ENCODE peak calls at places on chromosomes 13 and 19, in eight cellular contexts. One of them, this sample, is unnamed.

GRCh38 chr13:66933994-66934393 is 296.1 kb downstream of the PCDH9 start:
- DNase-seq in left ventricle myocardium inferior: no peak
- DNase-seq in HepG2: no peak
- DNase-seq in A549: peak; percentile 15
- DNase-seq in BE2C: no peak
- DNase-seq in breast epithelium: no peak
- DNase-seq in lower lobe of right lung: no peak
- DNase-seq in transverse colon: no peak
- DNase-seq in this sample: no peak

GRCh38 chr19:50486823-50487515 is 10.3 kb upstream of the GARIN5A start:
- DNase-seq in left ventricle myocardium inferior: no peak
- DNase-seq in HepG2: peak; percentile 51
- DNase-seq in A549: no peak
- DNase-seq in BE2C: peak; percentile 60
- DNase-seq in breast epithelium: no peak
- DNase-seq in lower lobe of right lung: peak; percentile 63
- DNase-seq in transverse colon: no peak
- DNase-seq in this sample: no peak

GRCh38 chr13:99357149-99357596 is 50.0 kb upstream of the GPR183 start:
- DNase-seq in left ventricle myocardium inferior: no peak
- DNase-seq in HepG2: no peak
- DNase-seq in A549: no peak
- DNase-seq in BE2C: no peak
- DNase-seq in breast epithelium: no peak
- DNase-seq in lower lobe of right lung: no peak
- DNase-seq in transverse colon: no peak
- DNase-seq in this sample: no peak

GRCh38 chr13:18952225-18953016 is 229.2 kb downstream of the TUBA3C start:
- DNase-seq in left ventricle myocardium inferior: no peak
- DNase-seq in HepG2: no peak
- DNase-seq in A549: no peak
- DNase-seq in BE2C: no peak
- DNase-seq in breast epithelium: no peak
- DNase-seq in lower lobe of right lung: no peak
- DNase-seq in transverse colon: no peak
- DNase-seq in this sample: no peak

GRCh38 chr13:98223741-98224140 is 46.7 kb upstream of the RNF113B start:
- DNase-seq in left ventricle myocardium inferior: no peak
- DNase-seq in HepG2: no peak
- DNase-seq in A549: no peak
- DNase-seq in BE2C: no peak
- DNase-seq in breast epithelium: no peak
- DNase-seq in lower lobe of right lung: no peak
- DNase-seq in transverse colon: no peak
- DNase-seq in this sample: no peak

GRCh38 chr19:13838943-13839192 is 38.1 kb upstream of the NANOS3 start:
- DNase-seq in left ventricle myocardium inferior: no peak
- DNase-seq in HepG2: no peak
- DNase-seq in A549: no peak
- DNase-seq in BE2C: peak; percentile 95
- DNase-seq in breast epithelium: no peak
- DNase-seq in lower lobe of right lung: peak; percentile 94
- DNase-seq in transverse colon: no peak
- DNase-seq in this sample: no peak

GRCh38 chr13:29905845-29906244 is 55.4 kb upstream of the UBL3 start:
- DNase-seq in left ventricle myocardium inferior: no peak
- DNase-seq in HepG2: peak; percentile 24
- DNase-seq in A549: no peak
- DNase-seq in BE2C: no peak
- DNase-seq in breast epithelium: no peak
- DNase-seq in lower lobe of right lung: peak; percentile 56
- DNase-seq in transverse colon: peak; percentile 79
- DNase-seq in this sample: peak; percentile 38

GRCh38 chr13:55654243-55654642 is 1486.5 kb upstream of the PRR20A start:
- DNase-seq in left ventricle myocardium inferior: no peak
- DNase-seq in HepG2: no peak
- DNase-seq in A549: no peak
- DNase-seq in BE2C: no peak
- DNase-seq in breast epithelium: no peak
- DNase-seq in lower lobe of right lung: no peak
- DNase-seq in transverse colon: no peak
- DNase-seq in this sample: no peak

GRCh38 chr19:49335071-49335783 is at the start of gene CD37:
- DNase-seq in left ventricle myocardium inferior: no peak
- DNase-seq in HepG2: no peak
- DNase-seq in A549: no peak
- DNase-seq in BE2C: no peak
- DNase-seq in breast epithelium: peak; percentile 49
- DNase-seq in lower lobe of right lung: peak; percentile 67
- DNase-seq in transverse colon: peak; percentile 37
- DNase-seq in this sample: no peak

GRCh38 chr19:41064974-41065569 is 23.2 kb upstream of the CYP2A13 start:
- DNase-seq in left ventricle myocardium inferior: no peak
- DNase-seq in HepG2: no peak
- DNase-seq in A549: peak; percentile 69
- DNase-seq in BE2C: no peak
- DNase-seq in breast epithelium: no peak
- DNase-seq in lower lobe of right lung: no peak
- DNase-seq in transverse colon: no peak
- DNase-seq in this sample: no peak

GRCh38 chr19:53333071-53333465 is 481 bp upstream of the ZNF845 start:
- DNase-seq in left ventricle myocardium inferior: peak; percentile 38
- DNase-seq in HepG2: no peak
- DNase-seq in A549: peak; percentile 14
- DNase-seq in BE2C: peak; percentile 32
- DNase-seq in breast epithelium: no peak
- DNase-seq in lower lobe of right lung: peak; percentile 66
- DNase-seq in transverse colon: peak; percentile 44
- DNase-seq in this sample: peak; percentile 59

GRCh38 chr19:52945652-52946321 is 16.9 kb downstream of the ZNF816 start:
- DNase-seq in left ventricle myocardium inferior: no peak
- DNase-seq in HepG2: no peak
- DNase-seq in A549: no peak
- DNase-seq in BE2C: no peak
- DNase-seq in breast epithelium: no peak
- DNase-seq in lower lobe of right lung: no peak
- DNase-seq in transverse colon: no peak
- DNase-seq in this sample: no peak

GRCh38 chr13:39567569-39567968 is 35.4 kb downstream of the LHFPL6 start:
- DNase-seq in left ventricle myocardium inferior: no peak
- DNase-seq in HepG2: no peak
- DNase-seq in A549: no peak
- DNase-seq in BE2C: no peak
- DNase-seq in breast epithelium: no peak
- DNase-seq in lower lobe of right lung: no peak
- DNase-seq in transverse colon: no peak
- DNase-seq in this sample: no peak

GRCh38 chr13:85405316-85405897 is 393.8 kb downstream of the SLITRK6 start:
- DNase-seq in left ventricle myocardium inferior: no peak
- DNase-seq in HepG2: no peak
- DNase-seq in A549: no peak
- DNase-seq in BE2C: no peak
- DNase-seq in breast epithelium: no peak
- DNase-seq in lower lobe of right lung: no peak
- DNase-seq in transverse colon: no peak
- DNase-seq in this sample: no peak

GRCh38 chr13:37139356-37139755 is 33.9 kb upstream of the CSNK1A1L start:
- DNase-seq in left ventricle myocardium inferior: no peak
- DNase-seq in HepG2: no peak
- DNase-seq in A549: no peak
- DNase-seq in BE2C: no peak
- DNase-seq in breast epithelium: no peak
- DNase-seq in lower lobe of right lung: no peak
- DNase-seq in transverse colon: no peak
- DNase-seq in this sample: no peak

GRCh38 chr13:100301418-100301817 is 212.5 kb downstream of the PCCA start:
- DNase-seq in left ventricle myocardium inferior: no peak
- DNase-seq in HepG2: no peak
- DNase-seq in A549: no peak
- DNase-seq in BE2C: peak; percentile 73
- DNase-seq in breast epithelium: no peak
- DNase-seq in lower lobe of right lung: no peak
- DNase-seq in transverse colon: no peak
- DNase-seq in this sample: no peak

GRCh38 chr13:26878465-26878864 is 117.9 kb upstream of the GPR12 start:
- DNase-seq in left ventricle myocardium inferior: no peak
- DNase-seq in HepG2: no peak
- DNase-seq in A549: no peak
- DNase-seq in BE2C: no peak
- DNase-seq in breast epithelium: no peak
- DNase-seq in lower lobe of right lung: no peak
- DNase-seq in transverse colon: no peak
- DNase-seq in this sample: no peak

GRCh38 chr13:42883771-42884170 is 102.4 kb downstream of the FAM216B start:
- DNase-seq in left ventricle myocardium inferior: no peak
- DNase-seq in HepG2: no peak
- DNase-seq in A549: no peak
- DNase-seq in BE2C: peak; percentile 67
- DNase-seq in breast epithelium: no peak
- DNase-seq in lower lobe of right lung: no peak
- DNase-seq in transverse colon: peak; percentile 43
- DNase-seq in this sample: peak; percentile 21

GRCh38 chr13:104979281-104979680 is 1556.2 kb downstream of the EFNB2 start:
- DNase-seq in left ventricle myocardium inferior: no peak
- DNase-seq in HepG2: no peak
- DNase-seq in A549: no peak
- DNase-seq in BE2C: no peak
- DNase-seq in breast epithelium: no peak
- DNase-seq in lower lobe of right lung: no peak
- DNase-seq in transverse colon: no peak
- DNase-seq in this sample: no peak

GRCh38 chr19:19778666-19779065 is 42.9 kb downstream of the ZNF506 start:
- DNase-seq in left ventricle myocardium inferior: no peak
- DNase-seq in HepG2: no peak
- DNase-seq in A549: no peak
- DNase-seq in BE2C: no peak
- DNase-seq in breast epithelium: no peak
- DNase-seq in lower lobe of right lung: no peak
- DNase-seq in transverse colon: no peak
- DNase-seq in this sample: no peak

DNA sequence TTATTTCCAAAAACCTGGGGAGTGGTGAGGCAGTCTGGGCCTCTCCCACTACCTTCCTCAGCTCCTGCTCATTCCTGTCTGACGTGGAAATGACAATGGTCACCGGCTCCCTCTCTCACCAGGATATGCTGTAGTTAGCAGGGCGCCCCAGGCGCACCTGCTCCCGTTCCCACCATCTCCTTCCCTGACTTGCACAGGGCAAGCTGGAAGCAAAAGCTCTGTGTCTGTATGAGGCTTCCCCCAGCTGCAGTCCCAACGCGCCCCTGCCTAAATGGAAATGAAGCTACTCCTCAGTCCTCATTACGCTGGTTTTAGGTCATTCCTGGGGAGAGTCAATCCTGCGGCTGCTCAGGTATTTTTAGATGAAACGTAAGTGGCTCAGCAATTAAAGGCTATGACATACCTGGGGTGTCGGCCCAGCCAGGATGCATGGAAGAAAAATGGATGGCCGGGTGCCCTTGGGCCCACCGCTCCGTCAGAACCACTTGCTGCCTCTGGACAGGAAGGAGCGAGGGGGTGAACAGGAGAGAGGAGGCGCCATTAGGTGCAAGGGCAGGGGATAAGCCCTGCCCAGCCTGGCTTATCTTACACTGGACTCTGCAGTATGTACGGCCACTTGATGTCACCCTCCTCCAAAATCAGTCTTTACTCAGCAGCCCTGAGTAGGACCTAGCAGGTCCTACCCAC is 32.4 kb downstream of the DHRS12 start:
- DNase-seq in left ventricle myocardium inferior: no peak
- DNase-seq in HepG2: no peak
- DNase-seq in A549: no peak
- DNase-seq in BE2C: no peak
- DNase-seq in breast epithelium: no peak
- DNase-seq in lower lobe of right lung: no peak
- DNase-seq in transverse colon: no peak
- DNase-seq in this sample: peak; percentile 92
- H3K4me3 ChIP-seq in left ventricle myocardium inferior: no peak overlapping the region
- H3K4me3 ChIP-seq in HepG2: no peak overlapping the region
- H3K4me3 ChIP-seq in A549: no peak overlapping the region
- H3K4me3 ChIP-seq in BE2C: no peak overlapping the region
- H3K4me3 ChIP-seq in breast epithelium: no peak overlapping the region
- H3K4me3 ChIP-seq in lower lobe of right lung: no peak overlapping the region
- H3K4me3 ChIP-seq in transverse colon: no peak overlapping the region
- H3K4me3 ChIP-seq in this sample: no peak overlapping the region

GRCh38 chr19:58518261-58519086 is 1.1 kb downstream of the ZBTB45 start:
- DNase-seq in left ventricle myocardium inferior: no peak
- DNase-seq in HepG2: no peak
- DNase-seq in A549: no peak
- DNase-seq in BE2C: no peak
- DNase-seq in breast epithelium: no peak
- DNase-seq in lower lobe of right lung: peak; percentile 56
- DNase-seq in transverse colon: peak; percentile 44
- DNase-seq in this sample: no peak
- TF ChIP-seq CTCF in left ventricle myocardium inferior: no peak
- TF ChIP-seq CTCF in HepG2: no peak
- TF ChIP-seq CTCF in A549: no peak
- TF ChIP-seq CTCF in BE2C: no peak
- TF ChIP-seq CTCF in breast epithelium: no peak
- TF ChIP-seq CTCF in lower lobe of right lung: no peak
- TF ChIP-seq CTCF in transverse colon: peak; percentile 54
- TF ChIP-seq CTCF in this sample: no peak

DNA sequence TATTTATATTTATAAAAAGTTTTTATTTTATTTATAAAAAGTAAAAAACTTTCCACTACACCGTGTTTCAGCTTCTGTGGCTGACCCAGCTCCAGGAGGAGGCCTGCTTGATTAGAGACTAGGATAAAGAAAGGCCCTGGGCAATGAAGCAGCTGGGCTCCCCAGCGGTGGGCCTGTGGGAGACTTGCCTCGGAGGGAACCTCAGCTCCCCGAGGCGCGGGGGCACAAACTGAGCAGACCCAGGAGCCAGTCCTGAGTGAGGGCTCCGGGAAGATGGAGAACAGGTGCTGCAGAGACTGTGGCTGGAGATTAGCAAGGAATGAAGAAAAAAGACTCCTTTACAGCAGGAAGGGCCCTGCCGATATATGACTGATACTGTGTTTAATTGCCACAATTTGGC is 63.8 kb upstream of the GJB6 start:
- DNase-seq in left ventricle myocardium inferior: no peak
- DNase-seq in HepG2: no peak
- DNase-seq in A549: no peak
- DNase-seq in BE2C: no peak
- DNase-seq in breast epithelium: no peak
- DNase-seq in lower lobe of right lung: no peak
- DNase-seq in transverse colon: no peak
- DNase-seq in this sample: no peak
- H3K4me1 ChIP-seq in left ventricle myocardium inferior: no peaks in the 10 kb centered on the region
- H3K4me1 ChIP-seq in HepG2: no peaks in the 10 kb centered on the region
- H3K4me1 ChIP-seq in A549: no peaks in the 10 kb centered on the region
- H3K4me1 ChIP-seq in BE2C: no peaks in the 10 kb centered on the region
- H3K4me1 ChIP-seq in breast epithelium: no peaks in the 10 kb centered on the region
- H3K4me1 ChIP-seq in lower lobe of right lung: no peaks in the 10 kb centered on the region
- H3K4me1 ChIP-seq in transverse colon: no peaks in the 10 kb centered on the region
- H3K4me1 ChIP-seq in this sample: no peaks in the 10 kb centered on the region

DNA sequence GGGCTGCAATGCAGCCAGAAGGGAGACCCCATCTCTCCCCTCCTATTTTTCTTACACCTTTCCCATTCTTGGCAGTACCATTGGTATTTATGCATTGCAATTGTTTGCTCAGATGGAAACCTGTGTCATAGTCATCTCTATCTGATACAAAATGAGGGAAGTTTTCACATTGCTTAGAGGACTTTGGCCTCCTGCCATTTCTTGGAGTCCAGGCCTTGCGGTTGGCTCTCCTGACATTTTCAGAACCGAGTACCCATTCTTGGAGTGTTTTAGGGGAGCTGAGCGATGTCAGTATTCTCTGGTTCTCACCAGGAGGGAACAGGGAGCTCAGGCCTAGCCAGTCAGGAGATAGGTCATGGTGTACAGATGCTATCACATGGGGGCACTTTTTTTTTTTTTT is 1.5 kb downstream of the SIN3B start:
- DNase-seq in left ventricle myocardium inferior: no peak
- DNase-seq in HepG2: no peak
- DNase-seq in A549: no peak
- DNase-seq in BE2C: no peak
- DNase-seq in breast epithelium: no peak
- DNase-seq in lower lobe of right lung: no peak
- DNase-seq in transverse colon: no peak
- DNase-seq in this sample: no peak
- H3K4me3 ChIP-seq in left ventricle myocardium inferior: peak overlapping the region; percentile 89
- H3K4me3 ChIP-seq in HepG2: peak overlapping the region; percentile 96
- H3K4me3 ChIP-seq in A549: peak overlapping the region; percentile 81
- H3K4me3 ChIP-seq in BE2C: peak overlapping the region; percentile 80
- H3K4me3 ChIP-seq in breast epithelium: peak overlapping the region; percentile 85
- H3K4me3 ChIP-seq in lower lobe of right lung: peak overlapping the region; percentile 76
- H3K4me3 ChIP-seq in transverse colon: no peak overlapping the region
- H3K4me3 ChIP-seq in this sample: no peak overlapping the region

This sample was measured in body of pancreas.